ENCODE peak calls at places on chromosomes 16 and 17, in seven cellular contexts. One of them, this sample, is unnamed.
A peak's percentile ranks its signal among the peaks of the same experiment; 100 is the strongest.

GRCh38 chr16:3727806-3728381 is 10.6 kb upstream of the TRAP1 start:
- DNase-seq in right cardiac atrium: no peak
- DNase-seq in stimulated activated CD8-positive, alpha-beta memory T cell treated with anti-CD3 and anti-CD28 coated beads, Interleukin-4, amount 100 ng/mL, for 24 hours: no peak
- DNase-seq in heart left ventricle: no peak
- DNase-seq in GM03348: no peak
- DNase-seq in H7: no peak
- DNase-seq in NAMALWA: no peak
- DNase-seq in this sample: no peak

GRCh38 chr17:13776027-13776551 is 174.4 kb upstream of the HS3ST3A1 start:
- DNase-seq in right cardiac atrium: peak; percentile 47
- DNase-seq in stimulated activated CD8-positive, alpha-beta memory T cell treated with anti-CD3 and anti-CD28 coated beads, Interleukin-4, amount 100 ng/mL, for 24 hours: no peak
- DNase-seq in heart left ventricle: no peak
- DNase-seq in GM03348: no peak
- DNase-seq in H7: no peak
- DNase-seq in NAMALWA: no peak
- DNase-seq in this sample: no peak

GRCh38 chr16:77585379-77585778 is 136.9 kb upstream of the NUDT7 start:
- DNase-seq in right cardiac atrium: no peak
- DNase-seq in stimulated activated CD8-positive, alpha-beta memory T cell treated with anti-CD3 and anti-CD28 coated beads, Interleukin-4, amount 100 ng/mL, for 24 hours: no peak
- DNase-seq in heart left ventricle: no peak
- DNase-seq in GM03348: no peak
- DNase-seq in H7: no peak
- DNase-seq in NAMALWA: no peak
- DNase-seq in this sample: no peak

GRCh38 chr17:51590071-51590470 is 329.7 kb downstream of the UTP18 start:
- DNase-seq in right cardiac atrium: no peak
- DNase-seq in stimulated activated CD8-positive, alpha-beta memory T cell treated with anti-CD3 and anti-CD28 coated beads, Interleukin-4, amount 100 ng/mL, for 24 hours: no peak
- DNase-seq in heart left ventricle: no peak
- DNase-seq in GM03348: no peak
- DNase-seq in H7: no peak
- DNase-seq in NAMALWA: no peak
- DNase-seq in this sample: no peak

GRCh38 chr16:50539822-50540710 is 8.1 kb upstream of the NKD1 start:
- DNase-seq in right cardiac atrium: no peak
- DNase-seq in stimulated activated CD8-positive, alpha-beta memory T cell treated with anti-CD3 and anti-CD28 coated beads, Interleukin-4, amount 100 ng/mL, for 24 hours: no peak
- DNase-seq in heart left ventricle: no peak
- DNase-seq in GM03348: no peak
- DNase-seq in H7: peak; percentile 64
- DNase-seq in NAMALWA: no peak
- DNase-seq in this sample: no peak

GRCh38 chr16:48292452-48292851 is 45.1 kb upstream of the ABCC11 start:
- DNase-seq in right cardiac atrium: no peak
- DNase-seq in stimulated activated CD8-positive, alpha-beta memory T cell treated with anti-CD3 and anti-CD28 coated beads, Interleukin-4, amount 100 ng/mL, for 24 hours: no peak
- DNase-seq in heart left ventricle: no peak
- DNase-seq in GM03348: no peak
- DNase-seq in H7: no peak
- DNase-seq in NAMALWA: no peak
- DNase-seq in this sample: no peak

GRCh38 chr16:89393731-89394406 is 96.5 kb downstream of the ANKRD11 start:
- DNase-seq in right cardiac atrium: no peak
- DNase-seq in stimulated activated CD8-positive, alpha-beta memory T cell treated with anti-CD3 and anti-CD28 coated beads, Interleukin-4, amount 100 ng/mL, for 24 hours: no peak
- DNase-seq in heart left ventricle: peak; percentile 72
- DNase-seq in GM03348: no peak
- DNase-seq in H7: peak; percentile 53
- DNase-seq in NAMALWA: no peak
- DNase-seq in this sample: no peak

GRCh38 chr17:49269356-49269755 is 38.8 kb upstream of the PHOSPHO1 start:
- DNase-seq in right cardiac atrium: no peak
- DNase-seq in stimulated activated CD8-positive, alpha-beta memory T cell treated with anti-CD3 and anti-CD28 coated beads, Interleukin-4, amount 100 ng/mL, for 24 hours: no peak
- DNase-seq in heart left ventricle: no peak
- DNase-seq in GM03348: no peak
- DNase-seq in H7: no peak
- DNase-seq in NAMALWA: no peak
- DNase-seq in this sample: no peak

GRCh38 chr17:1347681-1348318 is 52.2 kb downstream of the YWHAE start:
- DNase-seq in right cardiac atrium: no peak
- DNase-seq in stimulated activated CD8-positive, alpha-beta memory T cell treated with anti-CD3 and anti-CD28 coated beads, Interleukin-4, amount 100 ng/mL, for 24 hours: no peak
- DNase-seq in heart left ventricle: no peak
- DNase-seq in GM03348: no peak
- DNase-seq in H7: no peak
- DNase-seq in NAMALWA: no peak
- DNase-seq in this sample: no peak

GRCh38 chr17:67608691-67609090 is 109.0 kb upstream of the NOL11 start:
- DNase-seq in right cardiac atrium: no peak
- DNase-seq in stimulated activated CD8-positive, alpha-beta memory T cell treated with anti-CD3 and anti-CD28 coated beads, Interleukin-4, amount 100 ng/mL, for 24 hours: no peak
- DNase-seq in heart left ventricle: no peak
- DNase-seq in GM03348: peak; percentile 84
- DNase-seq in H7: no peak
- DNase-seq in NAMALWA: no peak
- DNase-seq in this sample: no peak

GRCh38 chr16:70258065-70258464 is 6.3 kb upstream of the EXOSC6 start:
- DNase-seq in right cardiac atrium: no peak
- DNase-seq in stimulated activated CD8-positive, alpha-beta memory T cell treated with anti-CD3 and anti-CD28 coated beads, Interleukin-4, amount 100 ng/mL, for 24 hours: no peak
- DNase-seq in heart left ventricle: no peak
- DNase-seq in GM03348: peak; percentile 1
- DNase-seq in H7: no peak
- DNase-seq in NAMALWA: no peak
- DNase-seq in this sample: no peak

GRCh38 chr17:7476474-7476873 is 3.0 kb downstream of the ZBTB4 start:
- DNase-seq in right cardiac atrium: peak; percentile 2
- DNase-seq in stimulated activated CD8-positive, alpha-beta memory T cell treated with anti-CD3 and anti-CD28 coated beads, Interleukin-4, amount 100 ng/mL, for 24 hours: no peak
- DNase-seq in heart left ventricle: no peak
- DNase-seq in GM03348: peak; percentile 32
- DNase-seq in H7: peak; percentile 37
- DNase-seq in NAMALWA: no peak
- DNase-seq in this sample: peak; percentile 58

GRCh38 chr17:35889818-35890773 is 9.9 kb upstream of the CCL5 start:
- DNase-seq in right cardiac atrium: peak; percentile 54
- DNase-seq in stimulated activated CD8-positive, alpha-beta memory T cell treated with anti-CD3 and anti-CD28 coated beads, Interleukin-4, amount 100 ng/mL, for 24 hours: no peak
- DNase-seq in heart left ventricle: no peak
- DNase-seq in GM03348: peak; percentile 41
- DNase-seq in H7: no peak
- DNase-seq in NAMALWA: no peak
- DNase-seq in this sample: peak; percentile 13

GRCh38 chr17:50863221-50863843 is 2.8 kb downstream of the TOB1 start:
- DNase-seq in right cardiac atrium: no peak
- DNase-seq in stimulated activated CD8-positive, alpha-beta memory T cell treated with anti-CD3 and anti-CD28 coated beads, Interleukin-4, amount 100 ng/mL, for 24 hours: peak; percentile 14
- DNase-seq in heart left ventricle: no peak
- DNase-seq in GM03348: no peak
- DNase-seq in H7: peak; percentile 67
- DNase-seq in NAMALWA: peak; percentile 43
- DNase-seq in this sample: peak; percentile 81

GRCh38 chr16:57069635-57070350 is 22.6 kb upstream of the CPNE2 start:
- DNase-seq in right cardiac atrium: no peak
- DNase-seq in stimulated activated CD8-positive, alpha-beta memory T cell treated with anti-CD3 and anti-CD28 coated beads, Interleukin-4, amount 100 ng/mL, for 24 hours: no peak
- DNase-seq in heart left ventricle: peak; percentile 47
- DNase-seq in GM03348: no peak
- DNase-seq in H7: no peak
- DNase-seq in NAMALWA: no peak
- DNase-seq in this sample: no peak

GRCh38 chr16:2243031-2243528 is 6.8 kb downstream of the DNASE1L2 start:
- DNase-seq in right cardiac atrium: peak; percentile 11
- DNase-seq in stimulated activated CD8-positive, alpha-beta memory T cell treated with anti-CD3 and anti-CD28 coated beads, Interleukin-4, amount 100 ng/mL, for 24 hours: no peak
- DNase-seq in heart left ventricle: no peak
- DNase-seq in GM03348: no peak
- DNase-seq in H7: peak; percentile 86
- DNase-seq in NAMALWA: no peak
- DNase-seq in this sample: peak; percentile 41

GRCh38 chr16:57998484-57998883 is 2.0 kb downstream of the ZNF319 start:
- DNase-seq in right cardiac atrium: no peak
- DNase-seq in stimulated activated CD8-positive, alpha-beta memory T cell treated with anti-CD3 and anti-CD28 coated beads, Interleukin-4, amount 100 ng/mL, for 24 hours: peak; percentile 47
- DNase-seq in heart left ventricle: peak; percentile 64
- DNase-seq in GM03348: no peak
- DNase-seq in H7: peak; percentile 54
- DNase-seq in NAMALWA: no peak
- DNase-seq in this sample: peak; percentile 34

GRCh38 chr17:51496378-51496777 is 236.0 kb downstream of the UTP18 start:
- DNase-seq in right cardiac atrium: no peak
- DNase-seq in stimulated activated CD8-positive, alpha-beta memory T cell treated with anti-CD3 and anti-CD28 coated beads, Interleukin-4, amount 100 ng/mL, for 24 hours: no peak
- DNase-seq in heart left ventricle: no peak
- DNase-seq in GM03348: no peak
- DNase-seq in H7: no peak
- DNase-seq in NAMALWA: no peak
- DNase-seq in this sample: no peak

GRCh38 chr16:57261806-57262205 is 16.7 kb downstream of the ARL2BP start:
- DNase-seq in right cardiac atrium: no peak
- DNase-seq in stimulated activated CD8-positive, alpha-beta memory T cell treated with anti-CD3 and anti-CD28 coated beads, Interleukin-4, amount 100 ng/mL, for 24 hours: no peak
- DNase-seq in heart left ventricle: peak; percentile 34
- DNase-seq in GM03348: no peak
- DNase-seq in H7: no peak
- DNase-seq in NAMALWA: no peak
- DNase-seq in this sample: no peak

GRCh38 chr17:1940810-1941185 is 84.3 kb downstream of the RTN4RL1 start:
- DNase-seq in right cardiac atrium: no peak
- DNase-seq in stimulated activated CD8-positive, alpha-beta memory T cell treated with anti-CD3 and anti-CD28 coated beads, Interleukin-4, amount 100 ng/mL, for 24 hours: no peak
- DNase-seq in heart left ventricle: no peak
- DNase-seq in GM03348: no peak
- DNase-seq in H7: no peak
- DNase-seq in NAMALWA: no peak
- DNase-seq in this sample: no peak

GRCh38 chr16:72927199-72928088 is 120.5 kb downstream of the ZFHX3 start:
- DNase-seq in right cardiac atrium: no peak
- DNase-seq in stimulated activated CD8-positive, alpha-beta memory T cell treated with anti-CD3 and anti-CD28 coated beads, Interleukin-4, amount 100 ng/mL, for 24 hours: no peak
- DNase-seq in heart left ventricle: no peak
- DNase-seq in GM03348: peak; percentile 85
- DNase-seq in H7: no peak
- DNase-seq in NAMALWA: no peak
- DNase-seq in this sample: peak; percentile 78

GRCh38 chr16:1655909-1656807 is 21.9 kb upstream of the JPT2 start:
- DNase-seq in right cardiac atrium: no peak
- DNase-seq in stimulated activated CD8-positive, alpha-beta memory T cell treated with anti-CD3 and anti-CD28 coated beads, Interleukin-4, amount 100 ng/mL, for 24 hours: no peak
- DNase-seq in heart left ventricle: no peak
- DNase-seq in GM03348: no peak
- DNase-seq in H7: no peak
- DNase-seq in NAMALWA: no peak
- DNase-seq in this sample: no peak

GRCh38 chr17:45225964-45226530 is 4.4 kb downstream of the FMNL1 start:
- DNase-seq in right cardiac atrium: peak; percentile 77
- DNase-seq in stimulated activated CD8-positive, alpha-beta memory T cell treated with anti-CD3 and anti-CD28 coated beads, Interleukin-4, amount 100 ng/mL, for 24 hours: peak; percentile 94
- DNase-seq in heart left ventricle: peak; percentile 89
- DNase-seq in GM03348: no peak
- DNase-seq in H7: peak; percentile 57
- DNase-seq in NAMALWA: peak; percentile 90
- DNase-seq in this sample: no peak

GRCh38 chr17:40458001-40458791 is 14.9 kb downstream of the IGFBP4 start:
- DNase-seq in right cardiac atrium: peak; percentile 58
- DNase-seq in stimulated activated CD8-positive, alpha-beta memory T cell treated with anti-CD3 and anti-CD28 coated beads, Interleukin-4, amount 100 ng/mL, for 24 hours: no peak
- DNase-seq in heart left ventricle: no peak
- DNase-seq in GM03348: peak; percentile 91
- DNase-seq in H7: peak; percentile 61
- DNase-seq in NAMALWA: no peak
- DNase-seq in this sample: peak; percentile 68

GRCh38 chr16:50653633-50654524 is 27.2 kb downstream of the SNX20 start:
- DNase-seq in right cardiac atrium: no peak
- DNase-seq in stimulated activated CD8-positive, alpha-beta memory T cell treated with anti-CD3 and anti-CD28 coated beads, Interleukin-4, amount 100 ng/mL, for 24 hours: no peak
- DNase-seq in heart left ventricle: peak; percentile 4
- DNase-seq in GM03348: no peak
- DNase-seq in H7: peak; percentile 49
- DNase-seq in NAMALWA: no peak
- DNase-seq in this sample: no peak

GRCh38 chr16:19393226-19394074 is 24.2 kb upstream of the TMC5 start:
- DNase-seq in right cardiac atrium: no peak
- DNase-seq in stimulated activated CD8-positive, alpha-beta memory T cell treated with anti-CD3 and anti-CD28 coated beads, Interleukin-4, amount 100 ng/mL, for 24 hours: no peak
- DNase-seq in heart left ventricle: no peak
- DNase-seq in GM03348: no peak
- DNase-seq in H7: no peak
- DNase-seq in NAMALWA: no peak
- DNase-seq in this sample: no peak

GRCh38 chr16:4123617-4124300 is 7.5 kb upstream of the ADCY9 start:
- DNase-seq in right cardiac atrium: no peak
- DNase-seq in stimulated activated CD8-positive, alpha-beta memory T cell treated with anti-CD3 and anti-CD28 coated beads, Interleukin-4, amount 100 ng/mL, for 24 hours: no peak
- DNase-seq in heart left ventricle: peak; percentile 0
- DNase-seq in GM03348: no peak
- DNase-seq in H7: no peak
- DNase-seq in NAMALWA: no peak
- DNase-seq in this sample: no peak

GRCh38 chr17:57622886-57623433 is 122.1 kb downstream of the CCDC182 start:
- DNase-seq in right cardiac atrium: peak; percentile 48
- DNase-seq in stimulated activated CD8-positive, alpha-beta memory T cell treated with anti-CD3 and anti-CD28 coated beads, Interleukin-4, amount 100 ng/mL, for 24 hours: no peak
- DNase-seq in heart left ventricle: no peak
- DNase-seq in GM03348: peak; percentile 68
- DNase-seq in H7: no peak
- DNase-seq in NAMALWA: peak; percentile 72
- DNase-seq in this sample: peak; percentile 42

GRCh38 chr16:3152022-3152272 is 17.1 kb downstream of the ZNF213 start:
- DNase-seq in right cardiac atrium: no peak
- DNase-seq in stimulated activated CD8-positive, alpha-beta memory T cell treated with anti-CD3 and anti-CD28 coated beads, Interleukin-4, amount 100 ng/mL, for 24 hours: no peak
- DNase-seq in heart left ventricle: no peak
- DNase-seq in GM03348: no peak
- DNase-seq in H7: peak; percentile 52
- DNase-seq in NAMALWA: no peak
- DNase-seq in this sample: no peak

GRCh38 chr16:30647274-30647571 is 3.5 kb upstream of the PRR14 start:
- DNase-seq in right cardiac atrium: no peak
- DNase-seq in stimulated activated CD8-positive, alpha-beta memory T cell treated with anti-CD3 and anti-CD28 coated beads, Interleukin-4, amount 100 ng/mL, for 24 hours: no peak
- DNase-seq in heart left ventricle: no peak
- DNase-seq in GM03348: no peak
- DNase-seq in H7: no peak
- DNase-seq in NAMALWA: no peak
- DNase-seq in this sample: no peak

GRCh38 chr17:42675984-42676423 is 790 bp downstream of the PLEKHH3 start:
- DNase-seq in right cardiac atrium: peak; percentile 68
- DNase-seq in stimulated activated CD8-positive, alpha-beta memory T cell treated with anti-CD3 and anti-CD28 coated beads, Interleukin-4, amount 100 ng/mL, for 24 hours: no peak
- DNase-seq in heart left ventricle: peak; percentile 82
- DNase-seq in GM03348: peak; percentile 74
- DNase-seq in H7: peak; percentile 78
- DNase-seq in NAMALWA: peak; percentile 21
- DNase-seq in this sample: peak; percentile 47

GRCh38 chr17:79019631-79020584 is 4.1 kb upstream of the C1QTNF1 start:
- DNase-seq in right cardiac atrium: peak; percentile 88
- DNase-seq in stimulated activated CD8-positive, alpha-beta memory T cell treated with anti-CD3 and anti-CD28 coated beads, Interleukin-4, amount 100 ng/mL, for 24 hours: peak; percentile 30
- DNase-seq in heart left ventricle: peak; percentile 74
- DNase-seq in GM03348: peak; percentile 78
- DNase-seq in H7: peak; percentile 68
- DNase-seq in NAMALWA: peak; percentile 64
- DNase-seq in this sample: peak; percentile 82

GRCh38 chr17:32916134-32916533 is 11.8 kb upstream of the TMEM98 start:
- DNase-seq in right cardiac atrium: no peak
- DNase-seq in stimulated activated CD8-positive, alpha-beta memory T cell treated with anti-CD3 and anti-CD28 coated beads, Interleukin-4, amount 100 ng/mL, for 24 hours: no peak
- DNase-seq in heart left ventricle: no peak
- DNase-seq in GM03348: no peak
- DNase-seq in H7: no peak
- DNase-seq in NAMALWA: no peak
- DNase-seq in this sample: no peak

GRCh38 chr16:180101-180920 is at the start of gene HBQ1:
- DNase-seq in right cardiac atrium: no peak
- DNase-seq in stimulated activated CD8-positive, alpha-beta memory T cell treated with anti-CD3 and anti-CD28 coated beads, Interleukin-4, amount 100 ng/mL, for 24 hours: no peak
- DNase-seq in heart left ventricle: no peak
- DNase-seq in GM03348: peak; percentile 78
- DNase-seq in H7: peak; percentile 95
- DNase-seq in NAMALWA: no peak
- DNase-seq in this sample: peak; percentile 51

GRCh38 chr16:78665373-78665772 is 565.9 kb downstream of the WWOX start:
- DNase-seq in right cardiac atrium: no peak
- DNase-seq in stimulated activated CD8-positive, alpha-beta memory T cell treated with anti-CD3 and anti-CD28 coated beads, Interleukin-4, amount 100 ng/mL, for 24 hours: no peak
- DNase-seq in heart left ventricle: no peak
- DNase-seq in GM03348: no peak
- DNase-seq in H7: no peak
- DNase-seq in NAMALWA: no peak
- DNase-seq in this sample: no peak

GRCh38 chr16:51538707-51539604 is 387.9 kb upstream of the SALL1 start:
- DNase-seq in right cardiac atrium: no peak
- DNase-seq in stimulated activated CD8-positive, alpha-beta memory T cell treated with anti-CD3 and anti-CD28 coated beads, Interleukin-4, amount 100 ng/mL, for 24 hours: no peak
- DNase-seq in heart left ventricle: no peak
- DNase-seq in GM03348: peak; percentile 84
- DNase-seq in H7: no peak
- DNase-seq in NAMALWA: no peak
- DNase-seq in this sample: peak; percentile 88

GRCh38 chr17:44518032-44518431 is 14.8 kb upstream of the GPATCH8 start:
- DNase-seq in right cardiac atrium: no peak
- DNase-seq in stimulated activated CD8-positive, alpha-beta memory T cell treated with anti-CD3 and anti-CD28 coated beads, Interleukin-4, amount 100 ng/mL, for 24 hours: no peak
- DNase-seq in heart left ventricle: no peak
- DNase-seq in GM03348: peak; percentile 65
- DNase-seq in H7: no peak
- DNase-seq in NAMALWA: no peak
- DNase-seq in this sample: no peak